ENCODE peak calls at places on chromosomes 13 and 19, in nine cellular contexts. L, B, U, X, R, J, M, F and W are unnamed samples.

GRCh38 chr13:109707044-109707794 is 79.2 kb downstream of the IRS2 start:
- DNase-seq in L (no peak), J (no peak), U (no peak), F (no peak), X (no peak), B (no peak), M (no peak), R (no peak), W (no peak)

GRCh38 chr13:30664689-30665088 is 47.0 kb downstream of the USPL1 start:
- DNase-seq in B (no peak), L (no peak), M (no peak), J (no peak), R (no peak), X (no peak), U (no peak), F (no peak), W (no peak)

GRCh38 chr13:106919638-106920037 is 351.7 kb upstream of the ARGLU1 start:
- DNase-seq in R (no peak), U (peak), X (peak), L (no peak), F (peak), B (no peak), M (no peak), J (peak), W (no peak)

GRCh38 chr13:105063676-105064075 is 1471.8 kb downstream of the EFNB2 start:
- DNase-seq in B (no peak), L (no peak), R (peak), F (no peak), J (no peak), U (no peak), M (no peak), X (no peak), W (no peak)

GRCh38 chr13:30870049-30870884 is 35.8 kb upstream of the MEDAG start:
- DNase-seq in F (peak), L (peak), B (peak), R (peak), M (peak), U (peak), J (peak), X (peak), W (peak)

GRCh38 chr19:6717036-6717435 is 3.4 kb downstream of the C3 start:
- DNase-seq in B (no peak), U (no peak), M (peak), X (no peak), L (no peak), R (no peak), F (no peak), J (no peak), W (no peak)

GRCh38 chr19:18464646-18465045 is 26.7 kb upstream of the ISYNA1 start:
- DNase-seq in J (peak), X (peak), F (peak), M (no peak), L (peak), B (peak), R (peak), U (no peak), W (peak)

GRCh38 chr13:97223711-97224461 is 1.8 kb downstream of the MBNL2 start:
- DNase-seq in B (peak), R (peak), F (no peak), U (peak), X (peak), L (peak), M (peak), J (peak), W (peak)

GRCh38 chr13:23279321-23279720 is 98.5 kb downstream of the SGCG start:
- DNase-seq in R (no peak), M (no peak), X (no peak), B (no peak), F (no peak), J (peak), U (no peak), L (no peak), W (no peak)

GRCh38 chr19:50896591-50897190 is 14.5 kb downstream of the KLK4 start:
- DNase-seq in M (peak), R (peak), L (no peak), J (peak), U (no peak), B (no peak), F (no peak), X (no peak), W (peak)

GRCh38 chr13:43698009-43698408 is 88.8 kb downstream of the ENOX1 start:
- DNase-seq in B (no peak), J (no peak), F (no peak), X (no peak), U (no peak), R (no peak), L (no peak), M (no peak), W (no peak)

GRCh38 chr19:43726736-43727592 is 11.1 kb downstream of the IRGC start:
- DNase-seq in L (no peak), F (no peak), U (no peak), J (no peak), R (no peak), X (peak), B (no peak), M (no peak), W (no peak)

GRCh38 chr13:69641773-69642172 is 465.9 kb upstream of the ATXN8OS start:
- DNase-seq in M (no peak), J (no peak), B (no peak), X (no peak), R (no peak), F (no peak), L (no peak), U (no peak), W (no peak)

GRCh38 chr13:35557475-35557874 is 81.0 kb upstream of the MAB21L1 start:
- DNase-seq in X (no peak), R (no peak), L (no peak), J (no peak), M (no peak), F (no peak), U (no peak), B (no peak), W (no peak)

GRCh38 chr13:94416454-94417080 is 62.9 kb downstream of the DCT start:
- DNase-seq in L (no peak), M (peak), F (no peak), B (no peak), X (no peak), J (peak), U (peak), R (peak), W (peak)

GRCh38 chr19:35429698-35430097 is 18.4 kb upstream of the FFAR2 start:
- DNase-seq in J (no peak), U (no peak), L (no peak), X (no peak), R (no peak), B (no peak), M (no peak), F (no peak), W (no peak)

GRCh38 chr19:53903055-53903680 is 5.9 kb upstream of the CACNG7 start:
- DNase-seq in M (peak), R (peak), J (peak), U (peak), B (no peak), L (no peak), X (no peak), F (no peak), W (peak)

GRCh38 chr13:60282708-60283107 is 114.3 kb upstream of the TDRD3 start:
- DNase-seq in R (no peak), M (no peak), L (no peak), X (no peak), J (no peak), F (no peak), B (no peak), U (no peak), W (no peak)

GRCh38 chr13:28991764-28992163 is 171.6 kb downstream of the MTUS2 start:
- DNase-seq in R (no peak), B (no peak), X (no peak), J (no peak), M (no peak), U (no peak), F (no peak), L (no peak), W (no peak)

GRCh38 chr19:38135150-38135998 is 88.6 kb downstream of the DPF1 start:
- DNase-seq in L (peak), U (peak), J (peak), M (no peak), B (no peak), X (no peak), R (no peak), F (no peak), W (peak)

GRCh38 chr19:39307233-39307821 is 11.1 kb downstream of the IFNL1 start:
- DNase-seq in L (no peak), J (no peak), U (peak), X (no peak), B (peak), M (no peak), F (no peak), R (no peak), W (peak)

GRCh38 chr13:98416408-98416807 is 160.5 kb downstream of the STK24 start:
- DNase-seq in R (peak), B (peak), U (no peak), L (no peak), J (no peak), M (no peak), X (no peak), F (no peak), W (peak)

GRCh38 chr13:98563071-98563470 is 13.8 kb downstream of the STK24 start:
- DNase-seq in B (no peak), L (no peak), F (no peak), R (peak), M (no peak), J (peak), X (no peak), U (no peak), W (no peak)

GRCh38 chr13:25069236-25069635 is 26.7 kb upstream of the PABPC3 start:
- DNase-seq in X (no peak), L (no peak), R (no peak), M (no peak), F (no peak), U (no peak), J (no peak), B (no peak), W (no peak)

GRCh38 chr13:39515231-39515630 is 87.8 kb downstream of the LHFPL6 start:
- DNase-seq in X (no peak), L (no peak), F (no peak), M (no peak), B (no peak), R (no peak), U (peak), J (no peak), W (no peak)

GRCh38 chr19:42965204-42965603 is 28.2 kb upstream of the PSG7 start:
- DNase-seq in F (no peak), L (no peak), J (peak), B (no peak), R (peak), X (no peak), U (no peak), M (no peak), W (peak)

GRCh38 chr13:98688373-98688772 is 64.1 kb downstream of the SLC15A1 start:
- DNase-seq in B (no peak), L (no peak), M (no peak), U (no peak), X (no peak), F (no peak), R (no peak), J (no peak), W (no peak)

GRCh38 chr13:59269476-59269875 is 894.3 kb downstream of the DIAPH3 start:
- DNase-seq in M (no peak), F (no peak), L (no peak), B (no peak), R (no peak), X (no peak), U (no peak), J (peak), W (peak)

GRCh38 chr19:43595605-43595998 is 332 bp downstream of the IRGQ start:
- DNase-seq in X (no peak), R (no peak), J (no peak), M (no peak), F (no peak), B (no peak), L (no peak), U (peak), W (no peak)

GRCh38 chr19:18282021-18282787 is 782 bp upstream of the JUND start:
- DNase-seq in U (peak), X (no peak), F (no peak), L (no peak), J (no peak), R (peak), B (no peak), M (no peak), W (no peak)

GRCh38 chr13:94764576-94765321 is 52.4 kb upstream of the SOX21 start:
- DNase-seq in F (no peak), X (no peak), L (no peak), B (no peak), U (peak), R (no peak), M (no peak), J (no peak), W (no peak)

GRCh38 chr19:6761053-6761676 is 6.1 kb downstream of the SH2D3A start:
- DNase-seq in U (peak), B (no peak), M (peak), J (no peak), F (no peak), R (peak), L (no peak), X (no peak), W (no peak)

GRCh38 chr19:49860716-49861100 is 6.7 kb downstream of the PNKP start:
- DNase-seq in U (no peak), R (no peak), F (no peak), L (no peak), X (no peak), B (no peak), J (no peak), M (no peak), W (no peak)

GRCh38 chr19:46014534-46014933 is 8.3 kb downstream of the PGLYRP1 start:
- DNase-seq in X (no peak), J (no peak), F (no peak), B (no peak), R (no peak), L (no peak), U (no peak), M (no peak), W (no peak)
- H3K4me3 ChIP-seq in X (peak), J (no peak), F (peak), B (peak), R (no peak), L (peak), U (peak), M (no peak), W (peak)

DNA sequence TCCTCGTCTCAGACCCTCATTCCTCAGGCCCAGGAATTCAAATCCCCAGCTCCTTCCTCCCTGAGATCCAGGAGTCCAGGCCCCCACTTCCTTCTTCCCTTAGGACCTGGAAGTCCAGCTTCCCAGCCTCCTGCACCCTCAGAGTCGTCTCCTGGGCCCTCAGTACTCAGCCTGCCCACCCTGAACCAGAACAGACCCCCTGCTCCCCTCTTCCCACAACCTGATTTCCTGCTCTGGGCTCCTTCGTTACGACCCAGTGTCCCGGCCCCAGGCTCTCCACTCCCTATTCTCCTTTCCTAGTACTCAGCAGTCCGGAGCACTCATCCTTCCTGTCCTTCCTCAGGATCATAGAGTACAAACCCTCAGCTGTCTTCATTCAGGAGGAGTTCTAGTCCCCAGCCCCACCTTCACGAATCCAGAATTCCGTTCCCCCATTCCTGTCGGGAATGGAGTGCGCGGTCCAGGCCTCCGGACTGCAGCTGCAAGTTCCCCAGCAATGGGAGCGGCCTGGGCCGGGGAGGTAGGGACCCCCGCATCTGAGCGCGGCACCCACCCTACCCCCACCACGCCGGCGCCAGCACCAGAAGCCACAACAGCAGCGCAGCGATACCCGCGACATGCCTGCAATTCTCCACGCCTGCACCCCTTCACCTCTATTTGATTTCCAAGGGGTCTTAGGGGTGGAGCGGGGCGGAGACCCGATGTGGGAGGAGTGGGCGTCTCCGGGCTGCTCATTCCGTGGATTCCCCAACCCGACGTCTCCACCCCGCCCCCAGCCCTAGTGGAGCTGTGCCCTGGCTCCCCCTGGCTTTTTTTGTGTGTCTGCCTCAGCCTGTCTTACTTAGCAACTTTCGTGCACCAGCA is 12.7 kb downstream of the EGLN2 start:
- DNase-seq in R (no peak), J (peak), X (no peak), L (no peak), M (no peak), U (peak), B (no peak), F (no peak), W (no peak)
- TF ChIP-seq CTCF in R (no peak), J (peak), X (no peak), L (no peak), M (no peak), U (no peak), B (no peak), F (no peak), W (no peak)

GRCh38 chr19:16070366-16070990 is 5.8 kb upstream of the TPM4 start:
- DNase-seq in M (peak), U (no peak), J (no peak), F (peak), B (peak), L (peak), X (peak), R (peak), W (peak)

GRCh38 chr19:16069813-16070365 is 6.4 kb upstream of the TPM4 start:
- DNase-seq in R (peak), M (no peak), L (no peak), B (peak), F (no peak), U (no peak), X (no peak), J (no peak), W (peak)

GRCh38 chr19:16068696-16069259 is 7.5 kb upstream of the TPM4 start:
- DNase-seq in J (no peak), B (no peak), F (no peak), X (no peak), L (no peak), M (no peak), R (peak), U (no peak), W (no peak)

GRCh38 chr19:16073481-16073880 is 2.8 kb upstream of the TPM4 start:
- DNase-seq in M (no peak), F (no peak), X (no peak), B (no peak), U (no peak), R (no peak), J (no peak), L (no peak), W (no peak)

GRCh38 chr19:16071072-16071691 is 5.1 kb upstream of the TPM4 start:
- DNase-seq in M (no peak), X (no peak), L (no peak), R (no peak), J (no peak), F (no peak), U (no peak), B (no peak), W (no peak)
- H3K4me3 ChIP-seq in M (no peak), X (no peak), L (no peak), R (peak), J (no peak), F (no peak), U (no peak), B (peak), W (no peak)

DNA sequence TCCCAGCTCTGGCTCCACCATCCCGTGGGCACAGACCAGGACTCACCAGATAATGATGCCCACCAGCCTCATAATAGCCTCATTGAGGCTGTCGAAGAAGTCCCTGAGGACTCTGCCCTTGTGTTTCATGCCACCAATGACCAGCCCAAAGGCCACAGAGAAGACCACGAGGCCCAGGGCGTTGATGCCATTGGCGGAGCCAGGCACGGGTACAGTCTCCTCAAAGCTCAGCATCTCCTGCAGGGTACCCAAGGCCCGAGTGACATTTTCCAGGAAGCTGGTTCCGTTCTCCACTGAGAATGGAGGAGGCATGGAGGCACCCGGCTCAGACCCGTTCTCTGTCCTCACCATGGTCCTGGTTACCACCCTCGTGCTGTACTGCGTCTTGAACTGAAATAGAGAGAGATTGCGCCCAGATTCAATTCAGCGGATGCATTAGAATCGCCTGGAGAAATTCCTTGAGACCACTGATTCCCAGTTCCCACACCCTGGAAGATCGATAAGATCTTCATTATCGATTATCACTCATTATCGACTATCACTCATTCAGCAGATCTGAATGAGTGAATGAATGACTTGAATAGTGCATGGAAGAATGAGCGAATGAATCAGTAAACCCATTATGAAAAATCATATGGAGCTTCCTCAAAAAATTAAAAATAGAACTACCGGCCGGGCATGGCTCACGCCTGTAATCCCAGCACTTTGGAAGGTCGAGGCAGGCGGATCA is 17.5 kb downstream of the SLC1A6 start:
- DNase-seq in B (no peak), X (no peak), F (no peak), M (no peak), U (no peak), L (no peak), J (no peak), R (no peak), W (no peak)
- TF ChIP-seq CTCF in B (no peak), X (no peak), F (no peak), M (no peak), U (no peak), L (no peak), J (no peak), R (no peak), W (no peak)

DNA sequence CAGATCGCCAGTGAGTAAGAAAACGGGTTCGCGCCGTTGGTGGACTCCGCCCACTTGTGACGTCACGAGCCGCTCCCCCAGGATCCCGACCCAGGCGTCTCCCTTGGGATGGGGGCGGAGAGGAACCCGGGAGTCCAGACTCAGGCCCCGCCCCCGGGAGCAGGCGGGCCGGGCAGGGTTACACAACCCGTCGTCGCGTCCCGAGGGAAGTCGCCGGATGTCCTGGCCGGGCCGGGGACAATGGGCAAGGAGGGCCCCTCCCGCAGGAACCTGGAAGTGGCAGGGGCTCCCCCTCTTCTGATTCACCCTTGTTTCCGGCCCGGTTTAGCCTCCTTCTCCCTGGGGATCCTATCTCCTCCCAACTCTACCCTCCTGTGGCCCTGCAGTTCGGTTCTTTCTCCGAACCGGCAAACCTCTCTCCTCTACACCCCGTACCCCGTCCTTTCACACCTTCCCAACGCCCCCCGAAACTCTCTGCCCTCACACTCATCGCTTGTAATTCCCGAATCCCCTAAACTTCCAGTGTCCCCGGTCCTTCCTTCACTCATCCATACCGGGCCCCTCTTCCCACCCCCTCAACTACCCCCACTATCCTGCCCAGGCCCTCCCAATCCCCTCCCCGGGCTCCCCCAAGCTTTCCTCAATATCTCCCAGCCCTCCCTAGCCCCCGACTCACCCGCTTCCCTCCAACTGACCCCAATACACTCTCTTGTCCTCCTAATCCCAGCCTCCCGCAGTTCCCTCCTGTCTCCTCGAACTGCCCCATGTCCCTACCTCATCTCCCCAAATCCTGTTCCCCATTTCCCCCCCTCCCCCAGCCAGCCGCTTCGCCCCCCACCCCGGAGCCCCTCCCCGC is 20.0 kb upstream of the ERCC1 start:
- DNase-seq in X (peak), L (peak), F (peak), M (peak), J (peak), U (peak), R (peak), B (peak), W (peak)
- H3K4me3 ChIP-seq in X (peak), L (peak), F (peak), M (peak), J (peak), U (peak), R (peak), B (peak), W (peak)